ENCODE peak calls at places on chromosomes 1 and 21, in seven cellular contexts. D is OCI-LY7; L is CD8-positive, alpha-beta T cell; R is GM12891; K is activated CD4-positive, alpha-beta T cell treated with anti-CD3 and anti-CD28 coated beads for 36 hours; H is T-helper 17 cell; I is natural killer cell treated with Interleukin-12 subunit alpha and Interleukin-12 subunit beta and Interleukin-15 and Interleukin-18, amount 100 ng/mL, for 72 hours. M is an unnamed sample.

GRCh38 chr1:208068441-208068840 is 157.5 kb upstream of the CD34 start:
- DNase-seq in H (no peak), R (no peak), D (no peak), L (no peak), I (peak), K (no peak), M (no peak)

GRCh38 chr1:101317590-101317989 is 80.8 kb downstream of the S1PR1 start:
- DNase-seq in D (no peak), H (no peak), R (no peak), L (no peak), I (no peak), K (peak), M (no peak)

GRCh38 chr1:165216254-165216653 is 140.3 kb downstream of the LMX1A start:
- DNase-seq in H (no peak), R (no peak), K (no peak), D (no peak), L (no peak), I (no peak), M (no peak)

GRCh38 chr1:234707641-234708040 is 97.7 kb upstream of the IRF2BP2 start:
- DNase-seq in R (no peak), D (no peak), H (no peak), L (no peak), K (no peak), I (no peak), M (no peak)

GRCh38 chr1:26838474-26839338 is 12.2 kb downstream of the ZDHHC18 start:
- DNase-seq in I (peak), R (peak), L (peak), D (no peak), H (peak), K (peak), M (peak)

GRCh38 chr1:205772607-205773032 is 2.7 kb downstream of the RAB29 start:
- DNase-seq in L (no peak), K (peak), H (no peak), I (peak), R (no peak), D (no peak), M (peak)

GRCh38 chr1:4726620-4727341 is 72.4 kb downstream of the AJAP1 start:
- DNase-seq in I (no peak), R (no peak), K (no peak), D (no peak), L (no peak), H (no peak), M (no peak)

GRCh38 chr1:59186656-59187055 is 110.2 kb upstream of the FGGY start:
- DNase-seq in K (no peak), H (no peak), D (no peak), R (no peak), L (no peak), I (no peak), M (no peak)

GRCh38 chr21:46048926-46049889 is 48.7 kb upstream of the COL6A2 start:
- DNase-seq in L (no peak), R (no peak), I (no peak), H (no peak), K (no peak), D (no peak), M (no peak)

GRCh38 chr1:170680428-170680827 is 16.5 kb downstream of the PRRX1 start:
- DNase-seq in I (no peak), K (no peak), H (no peak), R (no peak), D (no peak), L (no peak), M (no peak)